ENCODE peak calls at places on chromosomes 7 and 10, in eight cellular contexts. One of them, this sample, is unnamed.

GRCh38 chr7:83697814-83698530 is 49.0 kb upstream of the SEMA3E start:
- DNase-seq in CD8-positive, alpha-beta T cell: no peak
- DNase-seq in body of pancreas: no peak
- DNase-seq in heart right ventricle: no peak
- DNase-seq in K562: no peak
- DNase-seq in pancreas: no peak
- DNase-seq in colonic mucosa: no peak
- DNase-seq in breast epithelium: no peak
- DNase-seq in this sample: no peak

GRCh38 chr7:96708872-96709271 is 774 bp downstream of the SEM1 start:
- DNase-seq in colonic mucosa: no peak
- DNase-seq in pancreas: no peak
- DNase-seq in CD8-positive, alpha-beta T cell: no peak
- DNase-seq in heart right ventricle: no peak
- DNase-seq in body of pancreas: no peak
- DNase-seq in K562: no peak
- DNase-seq in breast epithelium: no peak
- DNase-seq in this sample: no peak

GRCh38 chr10:14010083-14010551 is 320.6 kb downstream of the FRMD4A start:
- DNase-seq in K562: no peak
- DNase-seq in colonic mucosa: no peak
- DNase-seq in breast epithelium: no peak
- DNase-seq in pancreas: no peak
- DNase-seq in body of pancreas: no peak
- DNase-seq in heart right ventricle: no peak
- DNase-seq in CD8-positive, alpha-beta T cell: no peak
- DNase-seq in this sample: peak; percentile 50

GRCh38 chr7:16025696-16026095 is 339.2 kb upstream of the MEOX2 start:
- DNase-seq in K562: no peak
- DNase-seq in breast epithelium: no peak
- DNase-seq in colonic mucosa: no peak
- DNase-seq in CD8-positive, alpha-beta T cell: no peak
- DNase-seq in heart right ventricle: no peak
- DNase-seq in body of pancreas: no peak
- DNase-seq in pancreas: no peak
- DNase-seq in this sample: no peak

GRCh38 chr7:37385787-37386186 is 62.9 kb downstream of the ELMO1 start:
- DNase-seq in CD8-positive, alpha-beta T cell: no peak
- DNase-seq in heart right ventricle: no peak
- DNase-seq in body of pancreas: peak; percentile 23
- DNase-seq in pancreas: no peak
- DNase-seq in breast epithelium: no peak
- DNase-seq in colonic mucosa: no peak
- DNase-seq in K562: no peak
- DNase-seq in this sample: no peak

GRCh38 chr7:157004839-157005455 is 5.5 kb downstream of the MNX1 start:
- DNase-seq in heart right ventricle: no peak
- DNase-seq in CD8-positive, alpha-beta T cell: no peak
- DNase-seq in K562: no peak
- DNase-seq in body of pancreas: no peak
- DNase-seq in colonic mucosa: no peak
- DNase-seq in breast epithelium: no peak
- DNase-seq in pancreas: peak; percentile 11
- DNase-seq in this sample: no peak

GRCh38 chr10:87038786-87039185 is 18.7 kb downstream of the FAM25A start:
- DNase-seq in CD8-positive, alpha-beta T cell: no peak
- DNase-seq in pancreas: no peak
- DNase-seq in K562: no peak
- DNase-seq in colonic mucosa: no peak
- DNase-seq in heart right ventricle: no peak
- DNase-seq in breast epithelium: no peak
- DNase-seq in body of pancreas: no peak
- DNase-seq in this sample: no peak

GRCh38 chr7:116249969-116250553 is 39.7 kb downstream of the TES start:
- DNase-seq in CD8-positive, alpha-beta T cell: no peak
- DNase-seq in body of pancreas: no peak
- DNase-seq in K562: peak; percentile 40
- DNase-seq in pancreas: peak; percentile 14
- DNase-seq in colonic mucosa: no peak
- DNase-seq in heart right ventricle: no peak
- DNase-seq in breast epithelium: no peak
- DNase-seq in this sample: peak; percentile 19

GRCh38 chr7:142153400-142153799 is 41.9 kb downstream of the MGAM2 start:
- DNase-seq in breast epithelium: no peak
- DNase-seq in colonic mucosa: no peak
- DNase-seq in body of pancreas: peak; percentile 47
- DNase-seq in K562: peak; percentile 7
- DNase-seq in CD8-positive, alpha-beta T cell: no peak
- DNase-seq in pancreas: peak; percentile 19
- DNase-seq in heart right ventricle: no peak
- DNase-seq in this sample: no peak

GRCh38 chr7:73820013-73820412 is 10.8 kb upstream of the CLDN4 start:
- DNase-seq in breast epithelium: no peak
- DNase-seq in pancreas: no peak
- DNase-seq in colonic mucosa: no peak
- DNase-seq in K562: no peak
- DNase-seq in CD8-positive, alpha-beta T cell: no peak
- DNase-seq in body of pancreas: no peak
- DNase-seq in heart right ventricle: no peak
- DNase-seq in this sample: no peak
- H3K4me3 ChIP-seq in breast epithelium: no peak overlapping the region
- H3K4me3 ChIP-seq in pancreas: no peak overlapping the region
- H3K4me3 ChIP-seq in colonic mucosa: no peak overlapping the region
- H3K4me3 ChIP-seq in K562: no peak overlapping the region
- H3K4me3 ChIP-seq in CD8-positive, alpha-beta T cell: no peak overlapping the region
- H3K4me3 ChIP-seq in body of pancreas: no peak overlapping the region
- H3K4me3 ChIP-seq in heart right ventricle: no peak overlapping the region
- H3K4me3 ChIP-seq in this sample: no peak overlapping the region

DNA sequence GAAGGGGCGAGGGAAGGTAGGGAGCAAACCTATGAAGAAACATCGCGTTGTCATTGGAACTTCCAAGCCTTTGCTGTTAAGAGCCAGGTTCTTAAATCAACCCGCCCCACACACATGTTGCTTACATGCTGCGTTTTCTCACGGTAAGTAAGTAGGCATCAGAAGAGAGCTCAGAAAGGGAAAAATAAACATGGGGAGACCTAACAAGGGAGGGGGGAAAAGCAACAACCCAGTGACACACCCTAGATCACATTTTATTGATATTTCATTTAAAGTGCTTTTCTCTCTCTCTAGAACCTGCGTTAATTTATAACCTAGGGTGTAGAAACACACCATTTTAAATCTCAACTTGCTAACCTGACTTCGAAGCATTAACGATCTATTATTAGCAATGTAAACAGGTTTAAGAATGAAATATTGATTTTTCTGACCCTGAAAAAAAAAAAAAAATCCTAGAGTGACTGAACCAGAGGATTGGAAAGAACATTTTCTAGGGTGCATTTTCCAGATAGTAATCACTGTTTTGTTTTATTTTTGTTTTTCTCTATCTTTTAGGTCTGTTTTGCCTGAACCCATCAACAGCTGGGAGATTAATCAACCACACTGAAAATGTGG is 3.2 kb downstream of the HOXA2 start:
- DNase-seq in CD8-positive, alpha-beta T cell: no peak
- DNase-seq in breast epithelium: no peak
- DNase-seq in K562: no peak
- DNase-seq in body of pancreas: no peak
- DNase-seq in colonic mucosa: no peak
- DNase-seq in heart right ventricle: no peak
- DNase-seq in pancreas: no peak
- DNase-seq in this sample: no peak
- H3K27me3 ChIP-seq in CD8-positive, alpha-beta T cell: peaks cover 34% of the 10 kb centered on the region
- H3K27me3 ChIP-seq in breast epithelium: no peaks in the 10 kb centered on the region
- H3K27me3 ChIP-seq in K562: peaks cover 84% of the 10 kb centered on the region
- H3K27me3 ChIP-seq in body of pancreas: peaks cover 9% of the 10 kb centered on the region
- H3K27me3 ChIP-seq in colonic mucosa: no peaks in the 10 kb centered on the region
- H3K27me3 ChIP-seq in heart right ventricle: peaks cover 100% of the 10 kb centered on the region
- H3K27me3 ChIP-seq in pancreas: peaks cover 66% of the 10 kb centered on the region
- H3K27me3 ChIP-seq in this sample: peaks cover 100% of the 10 kb centered on the region

DNA sequence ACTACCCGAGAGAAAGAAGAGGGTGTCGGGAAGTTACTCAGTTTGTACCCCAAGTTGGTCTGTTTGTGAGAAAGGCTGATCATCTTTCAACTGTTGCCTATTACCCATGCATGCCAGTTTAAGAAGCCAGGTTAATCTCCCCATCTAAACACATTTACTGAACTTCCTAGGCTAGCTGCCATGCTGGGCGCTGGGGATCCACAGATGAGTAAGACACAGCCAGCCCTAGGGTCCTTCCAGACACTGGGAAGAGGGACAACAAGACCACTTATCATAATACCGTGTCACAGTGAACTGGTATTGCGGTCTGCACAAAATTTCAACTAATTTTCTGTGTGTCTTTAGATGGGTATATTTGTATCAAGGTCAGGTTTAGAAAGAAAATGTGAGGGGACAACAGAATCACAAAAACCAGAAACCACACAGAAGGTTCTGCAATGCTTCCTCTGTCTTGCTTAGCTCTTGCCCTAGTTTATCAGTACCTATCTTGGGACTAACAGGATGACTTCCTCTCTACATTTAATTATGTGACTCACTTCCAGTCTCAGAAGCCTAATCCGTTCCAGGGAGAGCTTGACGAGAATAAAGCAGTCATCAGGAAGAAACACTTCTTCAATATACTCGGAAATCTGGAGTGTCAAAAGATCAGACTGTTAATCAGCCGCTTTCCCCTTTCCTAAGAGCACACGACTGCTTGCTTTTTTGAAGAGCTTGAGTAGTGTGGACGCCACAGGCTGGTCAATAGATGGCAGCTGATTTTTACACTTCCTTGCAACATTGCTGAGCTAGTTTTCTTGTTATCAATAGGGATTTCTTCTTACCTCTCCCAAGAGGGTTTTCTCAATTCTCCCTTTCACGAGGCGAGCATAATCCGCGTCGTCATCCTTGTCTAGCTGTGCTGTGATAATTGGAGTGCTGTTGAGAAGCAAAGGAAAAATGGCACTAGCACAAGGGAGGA is 45.7 kb downstream of the POLR3A start:
- DNase-seq in CD8-positive, alpha-beta T cell: no peak
- DNase-seq in K562: peak; percentile 42
- DNase-seq in heart right ventricle: no peak
- DNase-seq in colonic mucosa: no peak
- DNase-seq in body of pancreas: no peak
- DNase-seq in breast epithelium: no peak
- DNase-seq in pancreas: no peak
- DNase-seq in this sample: no peak
- H3K36me3 ChIP-seq in CD8-positive, alpha-beta T cell: peaks cover 67% of the 10 kb centered on the region
- H3K36me3 ChIP-seq in K562: peaks cover 95% of the 10 kb centered on the region
- H3K36me3 ChIP-seq in heart right ventricle: peaks cover 99% of the 10 kb centered on the region
- H3K36me3 ChIP-seq in colonic mucosa: peaks cover 45% of the 10 kb centered on the region
- H3K36me3 ChIP-seq in body of pancreas: peaks cover 65% of the 10 kb centered on the region
- H3K36me3 ChIP-seq in breast epithelium: no peaks in the 10 kb centered on the region
- H3K36me3 ChIP-seq in pancreas: peaks cover 83% of the 10 kb centered on the region
- H3K36me3 ChIP-seq in this sample: peaks cover 62% of the 10 kb centered on the region

DNA sequence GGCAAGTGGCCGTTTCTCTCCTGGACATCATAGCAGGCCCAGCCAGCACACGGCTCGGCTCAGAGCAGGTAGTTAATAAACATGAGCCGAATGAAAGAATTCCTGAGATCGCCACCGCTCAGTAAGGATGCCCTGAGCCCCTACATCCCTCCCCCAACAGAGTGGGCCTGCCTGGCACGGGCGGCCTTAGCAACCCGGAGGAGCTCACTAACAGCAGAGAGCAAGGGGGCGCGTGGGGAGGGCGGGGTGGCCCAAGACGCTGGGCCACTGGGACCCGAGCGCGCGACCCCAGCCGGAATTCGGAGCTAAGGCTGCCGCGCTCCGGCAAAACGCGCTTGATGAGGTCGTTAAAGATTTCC is 408 bp upstream of the ENO4 start:
- DNase-seq in body of pancreas: no peak
- DNase-seq in K562: no peak
- DNase-seq in colonic mucosa: no peak
- DNase-seq in CD8-positive, alpha-beta T cell: no peak
- DNase-seq in heart right ventricle: no peak
- DNase-seq in breast epithelium: no peak
- DNase-seq in pancreas: no peak
- DNase-seq in this sample: no peak
- H3K4me3 ChIP-seq in body of pancreas: peak overlapping the region; percentile 86
- H3K4me3 ChIP-seq in K562: no peak overlapping the region
- H3K4me3 ChIP-seq in colonic mucosa: peak overlapping the region; percentile 66
- H3K4me3 ChIP-seq in CD8-positive, alpha-beta T cell: no peak overlapping the region
- H3K4me3 ChIP-seq in heart right ventricle: peak overlapping the region; percentile 66
- H3K4me3 ChIP-seq in breast epithelium: peak overlapping the region; percentile 69
- H3K4me3 ChIP-seq in pancreas: peak overlapping the region; percentile 73
- H3K4me3 ChIP-seq in this sample: peak overlapping the region; percentile 71

This sample was measured in H7.